ENCODE peak calls at places on chromosomes 2 and 18, in four cellular contexts. One of them, this sample, is unnamed.

GRCh38 chr2:102698369-102699111 is 63.3 kb upstream of the TMEM182 start:
- DNase-seq in activated T-cell treated with anti-CD3 and anti-CD28 coated beads, Interleukin-2, amount 50 U/mL, for 1 hour: no peak
- DNase-seq in Panc1: no peak
- DNase-seq in ACHN: no peak
- DNase-seq in this sample: no peak

GRCh38 chr2:46082531-46083485 is 214.4 kb upstream of the EPAS1 start:
- DNase-seq in ACHN: no peak
- DNase-seq in activated T-cell treated with anti-CD3 and anti-CD28 coated beads, Interleukin-2, amount 50 U/mL, for 1 hour: no peak
- DNase-seq in Panc1: no peak
- DNase-seq in this sample: no peak

GRCh38 chr2:199922856-199923255 is 11.8 kb downstream of the C2orf69 start:
- DNase-seq in Panc1: no peak
- DNase-seq in ACHN: no peak
- DNase-seq in activated T-cell treated with anti-CD3 and anti-CD28 coated beads, Interleukin-2, amount 50 U/mL, for 1 hour: no peak
- DNase-seq in this sample: no peak

GRCh38 chr2:175698076-175698475 is 304.0 kb downstream of the LNPK start:
- DNase-seq in Panc1: no peak
- DNase-seq in activated T-cell treated with anti-CD3 and anti-CD28 coated beads, Interleukin-2, amount 50 U/mL, for 1 hour: no peak
- DNase-seq in ACHN: no peak
- DNase-seq in this sample: no peak

GRCh38 chr2:210617732-210618330 is 61.4 kb downstream of the CPS1 start:
- DNase-seq in Panc1: peak
- DNase-seq in activated T-cell treated with anti-CD3 and anti-CD28 coated beads, Interleukin-2, amount 50 U/mL, for 1 hour: no peak
- DNase-seq in ACHN: peak
- DNase-seq in this sample: no peak

GRCh38 chr2:11343626-11344341 is 652 bp downstream of the ROCK2 start:
- DNase-seq in activated T-cell treated with anti-CD3 and anti-CD28 coated beads, Interleukin-2, amount 50 U/mL, for 1 hour: peak
- DNase-seq in Panc1: no peak
- DNase-seq in ACHN: peak
- DNase-seq in this sample: peak

GRCh38 chr2:186664644-186665043 is 29.2 kb upstream of the FAM171B start:
- DNase-seq in ACHN: no peak
- DNase-seq in Panc1: no peak
- DNase-seq in activated T-cell treated with anti-CD3 and anti-CD28 coated beads, Interleukin-2, amount 50 U/mL, for 1 hour: no peak
- DNase-seq in this sample: no peak

GRCh38 chr2:150978053-150978452 is 283.6 kb downstream of the RBM43 start:
- DNase-seq in activated T-cell treated with anti-CD3 and anti-CD28 coated beads, Interleukin-2, amount 50 U/mL, for 1 hour: no peak
- DNase-seq in Panc1: no peak
- DNase-seq in ACHN: no peak
- DNase-seq in this sample: no peak

GRCh38 chr2:96171836-96172235 is 26.6 kb upstream of the DUSP2 start:
- DNase-seq in ACHN: no peak
- DNase-seq in Panc1: no peak
- DNase-seq in activated T-cell treated with anti-CD3 and anti-CD28 coated beads, Interleukin-2, amount 50 U/mL, for 1 hour: no peak
- DNase-seq in this sample: no peak

GRCh38 chr18:45197526-45197970 is 417.7 kb upstream of the SLC14A2 start:
- DNase-seq in Panc1: no peak
- DNase-seq in ACHN: no peak
- DNase-seq in activated T-cell treated with anti-CD3 and anti-CD28 coated beads, Interleukin-2, amount 50 U/mL, for 1 hour: no peak
- DNase-seq in this sample: no peak

GRCh38 chr2:138818479-138818878 is 38.3 kb upstream of the NXPH2 start:
- DNase-seq in Panc1: no peak
- DNase-seq in activated T-cell treated with anti-CD3 and anti-CD28 coated beads, Interleukin-2, amount 50 U/mL, for 1 hour: no peak
- DNase-seq in ACHN: no peak
- DNase-seq in this sample: no peak

GRCh38 chr18:79481041-79481790 is 85.5 kb downstream of the NFATC1 start:
- DNase-seq in activated T-cell treated with anti-CD3 and anti-CD28 coated beads, Interleukin-2, amount 50 U/mL, for 1 hour: no peak
- DNase-seq in ACHN: no peak
- DNase-seq in Panc1: no peak
- DNase-seq in this sample: no peak

GRCh38 chr2:208099682-208100081 is 24.6 kb downstream of the CRYGD start:
- DNase-seq in Panc1: no peak
- DNase-seq in ACHN: no peak
- DNase-seq in activated T-cell treated with anti-CD3 and anti-CD28 coated beads, Interleukin-2, amount 50 U/mL, for 1 hour: no peak
- DNase-seq in this sample: no peak